ENCODE peak calls at places on chromosomes 11 and 22, in four cellular contexts. K is fibroblast of lung, C is kidney epithelial cell, N is right lobe of liver. A is an unnamed sample. For H3K27me3, the result is how much of the 10 kb centered on the place peaks cover.

GRCh38 chr11:66336234-66337102 is at the start of gene RIN1:
- DNase-seq in K (peak), C (peak), N (peak), A (peak)

GRCh38 chr11:43222215-43222614 is 89.6 kb upstream of the API5 start:
- DNase-seq in K (no peak), C (no peak), N (no peak), A (no peak)

GRCh38 chr22:17540481-17540880 is 22.8 kb upstream of the SLC25A18 start:
- DNase-seq in K (no peak), C (no peak), N (no peak), A (no peak)

GRCh38 chr11:25612806-25613205 is 719.1 kb upstream of the ANO3 start:
- DNase-seq in K (no peak), C (no peak), N (no peak), A (no peak)

GRCh38 chr22:30566125-30566524 is 8.3 kb downstream of the GAL3ST1 start:
- DNase-seq in K (no peak), C (no peak), N (no peak), A (peak)

GRCh38 chr11:65891180-65892136 is 985 bp downstream of the CCDC85B start:
- DNase-seq in K (peak), C (no peak), N (no peak), A (no peak)

GRCh38 chr22:20919718-20920117 is 2.5 kb downstream of the CRKL start:
- DNase-seq in K (no peak), C (no peak), N (no peak), A (no peak)

GRCh38 chr11:116432301-116432700 is 340.5 kb downstream of the BUD13 start:
- DNase-seq in K (no peak), C (no peak), N (no peak), A (no peak)

GRCh38 chr22:18029686-18030267 is 5.4 kb upstream of the MICAL3 start:
- DNase-seq in K (no peak), C (no peak), N (no peak), A (no peak)

GRCh38 chr11:62961017-62961416 is 23.8 kb downstream of the SLC22A6 start:
- DNase-seq in K (no peak), C (no peak), N (no peak), A (peak)

GRCh38 chr22:44337658-44338004 is 24.9 kb upstream of the SHISAL1 start:
- DNase-seq in K (peak), C (no peak), N (no peak), A (no peak)

GRCh38 chr11:130452941-130453340 is 4.5 kb downstream of the ADAMTS15 start:
- DNase-seq in K (no peak), C (no peak), N (no peak), A (no peak)

GRCh38 chr11:45187375-45187774 is 40.9 kb downstream of the PRDM11 start:
- DNase-seq in K (no peak), C (no peak), N (no peak), A (no peak)

GRCh38 chr11:47950396-47950795 is 30.0 kb upstream of the PTPRJ start:
- DNase-seq in K (no peak), C (no peak), N (no peak), A (peak)

GRCh38 chr11:115741376-115741775 is 237.2 kb upstream of the CADM1 start:
- DNase-seq in K (no peak), C (no peak), N (no peak), A (no peak)

GRCh38 chr22:38710866-38711265 is 5.1 kb downstream of the GTPBP1 start:
- DNase-seq in K (no peak), C (no peak), N (no peak), A (no peak)

GRCh38 chr11:58742140-58742539 is 10.4 kb upstream of the GLYAT start:
- DNase-seq in K (no peak), C (no peak), N (no peak), A (no peak)

GRCh38 chr11:122697636-122698167 is 42.2 kb downstream of the UBASH3B start:
- DNase-seq in K (peak), C (peak), N (no peak), A (peak)

GRCh38 chr11:34331329-34331728 is 26.5 kb downstream of the ABTB2 start:
- DNase-seq in K (peak), C (no peak), N (no peak), A (no peak)

GRCh38 chr22:50238755-50239154 is 6.1 kb downstream of the TUBGCP6 start:
- DNase-seq in K (no peak), C (no peak), N (no peak), A (no peak)

GRCh38 chr11:23732026-23732425 is 764.8 kb upstream of the LUZP2 start:
- DNase-seq in K (peak), C (peak), N (no peak), A (no peak)

GRCh38 chr22:24506802-24507438 is 11.8 kb downstream of the UPB1 start:
- DNase-seq in K (peak), C (no peak), N (no peak), A (no peak)

GRCh38 chr22:32323513-32324164 is 34.0 kb upstream of the RFPL3 start:
- DNase-seq in K (no peak), C (no peak), N (no peak), A (no peak)

GRCh38 chr22:29780781-29781676 is 13.9 kb downstream of the UQCR10 start:
- DNase-seq in K (peak), C (peak), N (no peak), A (no peak)

GRCh38 chr11:43581370-43582023 is 99.0 kb upstream of the HSD17B12 start:
- DNase-seq in K (no peak), C (no peak), N (no peak), A (no peak)

GRCh38 chr11:3959015-3959917 is 103.8 kb downstream of the STIM1 start:
- DNase-seq in K (peak), C (peak), N (peak), A (no peak)

GRCh38 chr22:27719535-27720227 is 81.9 kb downstream of the MN1 start:
- DNase-seq in K (peak), C (no peak), N (no peak), A (no peak)

GRCh38 chr11:76665921-76666351 is 4.6 kb downstream of the LRRC32 start:
- DNase-seq in K (no peak), C (no peak), N (no peak), A (peak)

GRCh38 chr11:113721462-113722066 is 15.5 kb upstream of the TMPRSS5 start:
- DNase-seq in K (no peak), C (no peak), N (no peak), A (no peak)

GRCh38 chr22:48629631-48630443 is 1197.8 kb downstream of the BRD1 start:
- DNase-seq in K (no peak), C (no peak), N (no peak), A (no peak)
- H3K27me3 ChIP-seq in K (under half), C (under half), N (under half), A (under half)

GRCh38 chr11:64642418-64642735 is 51.4 kb downstream of the SLC22A12 start:
- DNase-seq in K (no peak), C (no peak), N (no peak), A (no peak)

GRCh38 chr11:64642876-64643257 is 51.8 kb downstream of the SLC22A12 start:
- DNase-seq in K (no peak), C (no peak), N (no peak), A (no peak)

GRCh38 chr11:64643258-64643881 is 52.4 kb downstream of the SLC22A12 start:
- DNase-seq in K (no peak), C (no peak), N (no peak), A (no peak)

GRCh38 chr11:64644348-64645242 is 53.6 kb downstream of the SLC22A12 start:
- DNase-seq in K (no peak), C (no peak), N (no peak), A (no peak)

DNA sequence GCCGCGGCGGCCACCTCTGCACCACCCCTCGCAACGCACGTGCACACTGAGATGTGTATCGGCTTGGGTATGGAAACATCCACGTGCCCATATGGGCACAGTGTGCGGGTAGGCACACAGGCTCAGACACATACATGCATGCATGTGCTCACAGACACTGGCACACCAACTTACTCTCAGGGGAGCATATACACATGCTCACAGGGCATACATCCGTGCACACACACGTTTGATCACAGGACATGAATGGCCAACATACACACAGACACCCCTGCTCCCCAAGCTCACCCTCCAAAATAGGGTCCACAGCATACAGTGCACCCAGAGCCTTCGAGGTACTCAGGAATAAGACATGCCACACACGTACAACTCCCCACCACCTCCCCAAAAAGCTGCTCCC is 52.9 kb downstream of the SLC22A12 start:
- DNase-seq in K (no peak), C (no peak), N (no peak), A (no peak)
- H3K27me3 ChIP-seq in K (half or more), C (half or more), N (under half), A (under half)

DNA sequence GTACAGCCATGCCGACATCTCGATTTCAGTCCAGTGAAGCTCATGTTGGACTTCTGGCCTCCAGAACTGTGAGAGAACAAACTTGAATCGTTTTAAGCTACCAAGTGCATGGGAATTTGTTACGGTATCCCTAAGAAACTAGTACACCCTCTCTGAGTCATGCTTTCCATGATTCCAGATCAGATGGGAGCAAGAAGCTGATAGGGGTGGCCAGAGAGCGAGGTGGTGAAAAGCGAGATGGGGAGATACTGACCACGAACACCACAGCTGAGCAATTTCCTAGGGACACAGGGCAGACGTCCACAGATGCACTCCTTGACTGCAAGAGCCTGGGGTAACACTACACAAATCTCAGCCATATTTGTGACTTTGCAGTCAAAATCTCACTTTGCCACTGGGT is 22.7 kb upstream of the RCN1 start:
- DNase-seq in K (no peak), C (no peak), N (no peak), A (no peak)
- H3K27me3 ChIP-seq in K (under half), C (under half), N (under half), A (under half)

GRCh38 chr11:105937331-105937730 is 84.7 kb downstream of the MSANTD4 start:
- DNase-seq in K (peak), C (peak), N (no peak), A (no peak)

GRCh38 chr11:105935791-105936190 is 86.2 kb downstream of the MSANTD4 start:
- DNase-seq in K (no peak), C (peak), N (no peak), A (no peak)

GRCh38 chr11:105937738-105938137 is 84.3 kb downstream of the MSANTD4 start:
- DNase-seq in K (peak), C (no peak), N (no peak), A (no peak)

GRCh38 chr11:105929381-105929955 is 92.6 kb downstream of the MSANTD4 start:
- DNase-seq in K (no peak), C (no peak), N (no peak), A (no peak)

DNA sequence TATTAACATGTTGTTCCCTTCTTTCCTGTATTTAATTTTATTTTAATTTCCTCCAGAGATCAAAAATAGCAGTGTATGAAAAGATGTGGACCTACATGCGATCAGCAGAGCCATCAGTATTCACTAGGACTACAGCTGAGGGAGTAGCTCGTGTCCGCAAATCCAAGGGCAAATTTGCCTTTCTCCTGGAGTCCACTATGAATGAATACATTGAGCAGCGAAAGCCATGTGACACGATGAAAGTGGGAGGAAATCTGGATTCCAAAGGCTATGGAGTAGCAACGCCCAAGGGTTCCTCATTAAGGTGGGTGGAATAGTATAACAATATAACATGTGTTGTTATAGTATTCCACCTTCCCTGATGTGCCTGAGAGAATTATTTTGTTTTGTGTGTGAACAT is 88.4 kb downstream of the MSANTD4 start:
- DNase-seq in K (no peak), C (no peak), N (no peak), A (no peak)
- H3K27me3 ChIP-seq in K (under half), C (under half), N (under half), A (under half)

GRCh38 chr11:128523616-128524015 is 63.7 kb downstream of the ETS1 start:
- DNase-seq in K (peak), C (no peak), N (no peak), A (no peak)
- H3K27me3 ChIP-seq in K (under half), C (under half), N (under half), A (under half)

DNA sequence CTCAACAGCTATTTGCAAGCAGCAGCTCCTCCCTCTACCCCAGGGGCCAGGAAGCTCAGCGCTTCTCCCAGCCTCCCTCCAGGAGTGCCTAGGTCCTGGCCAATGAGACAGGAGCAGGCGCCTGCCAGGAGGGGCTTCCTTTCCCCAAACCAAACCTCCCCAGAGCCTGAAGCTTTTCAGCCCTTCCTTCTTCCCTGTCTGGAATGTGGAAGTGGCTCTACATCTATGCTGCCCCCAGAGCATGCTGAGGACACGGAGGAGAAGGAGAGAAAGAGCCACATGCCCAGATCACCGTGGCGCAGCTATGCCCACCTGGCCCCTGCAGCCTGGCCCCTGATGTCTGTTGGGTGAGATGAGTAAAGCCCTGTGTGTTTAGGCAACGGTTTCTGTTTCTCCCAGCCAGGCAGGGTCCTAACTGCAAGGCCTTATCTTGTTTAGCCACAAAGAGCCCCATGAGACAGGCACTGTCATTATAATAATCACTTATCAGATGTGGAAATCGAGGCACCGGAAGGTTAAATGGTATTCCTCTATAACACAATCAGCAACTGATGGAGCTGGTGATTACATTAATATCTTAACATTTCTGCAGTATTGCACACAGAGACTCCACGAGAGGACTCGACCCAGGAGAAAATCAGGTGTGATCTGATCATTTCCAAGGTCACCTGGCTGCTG is 315.8 kb downstream of the CTTN start:
- DNase-seq in K (no peak), C (no peak), N (no peak), A (no peak)
- H3K27me3 ChIP-seq in K (under half), C (under half), N (under half), A (under half)

DNA sequence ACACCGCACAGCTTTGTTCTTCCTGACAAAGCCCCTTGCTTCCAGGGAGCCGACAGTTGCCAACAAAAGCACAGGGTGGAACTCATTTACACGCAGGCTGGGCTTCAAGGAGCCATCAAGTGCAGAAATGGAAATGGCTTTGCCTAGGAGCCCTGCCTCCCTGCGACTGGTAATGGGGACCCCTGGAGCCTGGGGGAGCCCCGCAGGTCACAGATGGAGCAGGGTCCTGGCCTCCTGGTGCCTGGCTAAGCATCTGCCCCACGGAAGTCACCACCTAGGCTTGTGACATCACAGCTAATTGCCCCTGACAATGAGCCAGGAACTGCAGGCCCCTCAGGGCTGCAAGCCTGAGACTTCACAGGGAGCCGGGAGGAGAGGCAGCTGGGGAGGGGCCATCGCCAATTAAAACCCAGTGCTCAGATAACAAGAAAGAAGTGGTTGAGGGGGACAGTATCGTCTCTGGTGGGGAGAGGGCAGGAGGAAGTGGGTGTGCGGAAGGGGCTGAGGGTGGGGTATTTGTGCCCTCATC is 66.8 kb downstream of the NFAM1 start:
- DNase-seq in K (no peak), C (no peak), N (no peak), A (no peak)
- H3K27me3 ChIP-seq in K (under half), C (half or more), N (under half), A (under half)

GRCh38 chr22:22838148-22838786 is 49.3 kb upstream of the IGLL5 start:
- DNase-seq in K (no peak), C (no peak), N (no peak), A (no peak)

GRCh38 chr22:22834783-22835182 is 52.8 kb upstream of the IGLL5 start:
- DNase-seq in K (no peak), C (no peak), N (no peak), A (no peak)

GRCh38 chr22:22835242-22835641 is 52.4 kb upstream of the IGLL5 start:
- DNase-seq in K (no peak), C (no peak), N (no peak), A (no peak)

GRCh38 chr22:22835892-22836291 is 51.7 kb upstream of the IGLL5 start:
- DNase-seq in K (no peak), C (no peak), N (no peak), A (no peak)

DNA sequence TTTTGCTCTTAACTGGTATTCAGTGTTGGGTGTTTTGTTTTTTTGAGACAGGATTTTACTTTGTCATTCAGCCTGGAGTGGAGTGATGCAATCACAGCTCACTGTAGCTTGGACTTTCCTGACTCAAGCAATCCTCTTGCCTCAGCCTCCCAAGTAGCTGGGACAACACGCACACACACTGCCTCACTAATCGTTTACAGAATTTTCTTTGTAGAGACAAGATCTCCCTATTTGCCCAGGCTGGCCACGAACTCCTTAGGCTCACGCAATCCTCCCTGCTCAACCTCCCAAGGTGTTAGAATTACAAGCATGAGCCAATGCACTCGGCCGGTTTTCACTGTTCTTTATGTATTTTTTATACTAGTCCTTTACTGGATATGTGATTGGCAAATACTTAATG is 51.0 kb upstream of the IGLL5 start:
- DNase-seq in K (peak), C (no peak), N (no peak), A (no peak)
- H3K27me3 ChIP-seq in K (under half), C (under half), N (under half), A (under half)

GRCh38 chr11:14637868-14638409 is 5.7 kb upstream of the PDE3B start:
- DNase-seq in K (no peak), C (no peak), N (no peak), A (no peak)
- H3K27me3 ChIP-seq in K (under half), C (under half), N (under half), A (under half)

GRCh38 chr11:120563698-120564572 is 52.4 kb downstream of the GRIK4 start:
- DNase-seq in K (peak), C (no peak), N (no peak), A (no peak)

GRCh38 chr11:120565436-120566155 is 54.0 kb downstream of the GRIK4 start:
- DNase-seq in K (no peak), C (no peak), N (no peak), A (no peak)

GRCh38 chr11:120562806-120563425 is 51.4 kb downstream of the GRIK4 start:
- DNase-seq in K (no peak), C (no peak), N (no peak), A (no peak)

GRCh38 chr11:120566176-120566575 is 54.6 kb downstream of the GRIK4 start:
- DNase-seq in K (no peak), C (no peak), N (no peak), A (no peak)

GRCh38 chr11:120564573-120565301 is 53.2 kb downstream of the GRIK4 start:
- DNase-seq in K (peak), C (no peak), N (no peak), A (no peak)
- H3K27me3 ChIP-seq in K (under half), C (under half), N (under half), A (under half)

A was measured in Peyer's patch.